ENCODE peak calls at places on chromosome 6, in four cellular contexts. C is AG04450, V is stomach, I is GM12865. G is an unnamed sample.

GRCh38 chr6:152669894-152670293 is 27.8 kb upstream of the MYCT1 start:
- DNase-seq in C (no peak), V (no peak), I (peak), G (peak)

GRCh38 chr6:89501239-89501638 is 68.3 kb downstream of the ANKRD6 start:
- DNase-seq in C (no peak), V (no peak), I (no peak), G (no peak)

GRCh38 chr6:29294499-29294914 is 7.0 kb upstream of the OR14J1 start:
- DNase-seq in C (no peak), V (no peak), I (no peak), G (no peak)

GRCh38 chr6:41286544-41287346 is at the start of gene TREM1:
- DNase-seq in C (no peak), V (no peak), I (no peak), G (peak)

GRCh38 chr6:55882731-55883595 is 7.6 kb upstream of the BMP5 start:
- DNase-seq in C (peak), V (no peak), I (no peak), G (peak)

GRCh38 chr6:107645740-107646139 is 155.8 kb downstream of the SOBP start:
- DNase-seq in C (no peak), V (no peak), I (no peak), G (no peak)

GRCh38 chr6:34911822-34912221 is 22.8 kb downstream of the ANKS1A start:
- DNase-seq in C (no peak), V (no peak), I (no peak), G (no peak)

GRCh38 chr6:2275207-2275891 is 29.9 kb upstream of the GMDS start:
- DNase-seq in C (peak), V (no peak), I (no peak), G (peak)

GRCh38 chr6:89612121-89612520 is 26.4 kb downstream of the LYRM2 start:
- DNase-seq in C (no peak), V (no peak), I (no peak), G (no peak)

GRCh38 chr6:136319732-136320131 is 30.1 kb upstream of the BCLAF1 start:
- DNase-seq in C (no peak), V (no peak), I (no peak), G (no peak)

GRCh38 chr6:137261393-137262154 is 42.4 kb upstream of the IFNGR1 start:
- DNase-seq in C (peak), V (no peak), I (peak), G (peak)

GRCh38 chr6:136249811-136250685 is at the start of gene MTFR2:
- DNase-seq in C (peak), V (peak), I (peak), G (peak)

GRCh38 chr6:62150048-62150663 is 135.9 kb downstream of the KHDRBS2 start:
- DNase-seq in C (no peak), V (no peak), I (peak), G (peak)

GRCh38 chr6:125050663-125051318 is 88.6 kb downstream of the RNF217 start:
- DNase-seq in C (no peak), V (no peak), I (no peak), G (peak)

GRCh38 chr6:54846243-54846856 is at the start of gene FAM83B:
- DNase-seq in C (no peak), V (peak), I (no peak), G (no peak)

GRCh38 chr6:97969065-97969464 is 686.0 kb upstream of the MMS22L start:
- DNase-seq in C (no peak), V (no peak), I (no peak), G (no peak)

GRCh38 chr6:169328112-169328801 is 74.6 kb upstream of the THBS2 start:
- DNase-seq in C (peak), V (no peak), I (no peak), G (peak)

GRCh38 chr6:154414021-154414813 is 57.6 kb upstream of the IPCEF1 start:
- DNase-seq in C (peak), V (no peak), I (no peak), G (peak)

GRCh38 chr6:141077355-141078333 is 1055.1 kb upstream of the GJE1 start:
- DNase-seq in C (no peak), V (no peak), I (peak), G (peak)

GRCh38 chr6:108441141-108441540 is 119.6 kb upstream of the FOXO3 start:
- DNase-seq in C (no peak), V (no peak), I (no peak), G (no peak)

GRCh38 chr6:39698789-39699188 is 26.4 kb downstream of the KIF6 start:
- DNase-seq in C (no peak), V (no peak), I (no peak), G (no peak)

GRCh38 chr6:14035448-14035847 is 82.1 kb upstream of the CD83 start:
- DNase-seq in C (peak), V (no peak), I (no peak), G (peak)

GRCh38 chr6:111566222-111566717 is 39.4 kb downstream of the TRAF3IP2 start:
- DNase-seq in C (no peak), V (no peak), I (no peak), G (no peak)

GRCh38 chr6:170316071-170316470 is 9.5 kb downstream of the FAM120B start:
- DNase-seq in C (no peak), V (no peak), I (no peak), G (no peak)

GRCh38 chr6:153702671-153703070 is 336.4 kb upstream of the OPRM1 start:
- DNase-seq in C (no peak), V (no peak), I (no peak), G (peak)

GRCh38 chr6:22807818-22808217 is 238.5 kb downstream of the HDGFL1 start:
- DNase-seq in C (no peak), V (no peak), I (no peak), G (no peak)

GRCh38 chr6:109336221-109336955 is 45.9 kb downstream of the CD164 start:
- DNase-seq in C (no peak), V (peak), I (no peak), G (peak)

GRCh38 chr6:157864185-157864761 is 41.2 kb downstream of the SNX9 start:
- DNase-seq in C (no peak), V (no peak), I (no peak), G (peak)

GRCh38 chr6:168956141-168956838 is 297.4 kb downstream of the THBS2 start:
- DNase-seq in C (no peak), V (no peak), I (no peak), G (no peak)

GRCh38 chr6:32837651-32838113 is 857 bp downstream of the TAP2 start:
- DNase-seq in C (no peak), V (no peak), I (no peak), G (no peak)

GRCh38 chr6:154229796-154230195 is 126.8 kb downstream of the IPCEF1 start:
- DNase-seq in C (no peak), V (no peak), I (peak), G (no peak)

GRCh38 chr6:89007209-89008001 is 44.0 kb upstream of the RNGTT start:
- DNase-seq in C (no peak), V (no peak), I (no peak), G (peak)

GRCh38 chr6:39062014-39062740 is 13.6 kb downstream of the GLP1R start:
- DNase-seq in C (no peak), V (no peak), I (no peak), G (no peak)

GRCh38 chr6:148027201-148027600 is 315.4 kb upstream of the SASH1 start:
- DNase-seq in C (no peak), V (no peak), I (no peak), G (no peak)

GRCh38 chr6:117397536-117398227 is 28.1 kb downstream of the ROS1 start:
- DNase-seq in C (no peak), V (no peak), I (no peak), G (peak)

GRCh38 chr6:30612213-30612612 is 4.8 kb downstream of the PPP1R10 start:
- DNase-seq in C (no peak), V (no peak), I (no peak), G (peak)
- TF ChIP-seq CTCF in C (peak), V (no peak), I (no peak), G (peak)

GRCh38 chr6:83867043-83867442 is 7.6 kb downstream of the CYB5R4 start:
- DNase-seq in C (no peak), V (no peak), I (no peak), G (no peak)

GRCh38 chr6:83867527-83868161 is 8.2 kb downstream of the CYB5R4 start:
- DNase-seq in C (peak), V (peak), I (peak), G (peak)

GRCh38 chr6:83870649-83871048 is 11.2 kb downstream of the CYB5R4 start:
- DNase-seq in C (no peak), V (no peak), I (no peak), G (no peak)

GRCh38 chr6:83872386-83873118 is 13.1 kb downstream of the CYB5R4 start:
- DNase-seq in C (no peak), V (no peak), I (no peak), G (no peak)

DNA sequence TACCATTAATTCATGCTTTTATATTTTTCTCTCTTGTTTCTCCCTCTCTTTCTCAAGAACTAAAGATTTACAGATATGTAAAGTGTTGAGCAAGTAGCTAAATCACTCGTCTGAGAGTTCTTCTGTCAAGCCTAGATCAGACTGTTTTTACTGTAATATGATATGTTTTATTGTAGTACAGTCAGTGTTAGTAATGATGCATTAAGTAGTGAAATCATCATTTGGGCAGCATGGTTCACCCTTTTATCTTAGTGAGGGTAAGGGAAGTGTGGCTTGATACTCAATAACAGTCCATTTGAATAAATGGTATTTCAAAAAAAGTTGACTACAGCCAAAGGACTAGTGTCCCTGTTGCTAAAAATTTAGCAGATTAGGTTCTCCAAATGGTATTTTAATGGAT is 9.2 kb downstream of the CYB5R4 start:
- DNase-seq in C (no peak), V (no peak), I (no peak), G (peak)
- H3K4me3 ChIP-seq in C (no peak), V (no peak), I (no peak), G (no peak)

DNA sequence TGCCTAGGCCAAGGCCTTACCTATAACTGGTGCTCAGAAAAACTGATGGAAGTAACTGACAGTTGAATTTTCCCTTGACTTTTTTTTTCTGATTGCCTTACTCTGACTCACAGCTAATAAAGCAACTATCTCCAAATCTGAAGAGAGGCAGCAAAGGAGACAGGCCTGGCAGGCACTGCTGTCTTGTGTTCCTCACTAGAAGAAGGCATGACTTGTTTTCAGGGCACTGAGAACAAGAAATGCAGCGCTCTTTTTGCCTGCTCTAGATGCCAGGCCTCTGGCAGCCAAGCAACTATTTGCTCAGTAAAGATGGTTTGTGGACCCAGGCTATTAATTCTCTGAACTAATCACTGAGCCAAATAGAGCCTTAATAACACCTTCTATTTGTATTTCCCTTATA is 155.1 kb downstream of the PRDM13 start:
- DNase-seq in C (no peak), V (no peak), I (no peak), G (no peak)
- TF ChIP-seq CTCF in C (no peak), V (no peak), I (no peak), G (no peak)

GRCh38 chr6:110357696-110358535 is at the start of gene METTL24:
- DNase-seq in C (no peak), V (peak), I (no peak), G (no peak)
- H3K4me3 ChIP-seq in C (peak), V (peak), I (no peak), G (peak)

DNA sequence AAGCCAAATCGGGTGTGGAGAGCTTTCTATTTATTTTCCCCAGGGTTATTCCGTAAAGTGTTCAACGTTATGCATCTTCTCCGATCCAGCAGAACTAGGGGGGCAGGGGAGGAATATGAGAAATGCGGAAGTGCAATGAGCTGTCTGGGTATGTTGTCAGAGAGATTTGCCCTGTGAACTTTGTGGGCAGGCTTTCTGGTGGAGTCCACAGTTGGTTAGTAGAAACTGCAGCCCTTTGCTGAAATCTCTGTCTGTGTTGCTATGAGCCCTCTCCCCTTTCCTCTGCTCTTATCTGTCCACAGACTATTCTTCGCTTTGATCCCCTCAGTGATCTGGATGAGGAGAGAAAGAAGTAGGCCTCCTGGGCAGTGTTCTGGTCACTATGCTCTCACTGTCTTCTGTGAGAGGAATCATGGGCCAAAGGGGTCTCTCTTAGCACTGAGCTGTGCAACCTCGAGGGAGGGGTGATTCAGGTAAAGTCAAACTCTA is 158.9 kb upstream of the FUT9 start:
- DNase-seq in C (no peak), V (no peak), I (no peak), G (no peak)
- TF ChIP-seq CTCF in C (no peak), V (no peak), I (no peak), G (no peak)

GRCh38 chr6:44560458-44561061 is 173.1 kb downstream of the CDC5L start:
- DNase-seq in C (no peak), V (no peak), I (no peak), G (no peak)
- H3K4me3 ChIP-seq in C (no peak), V (no peak), I (no peak), G (no peak)

DNA sequence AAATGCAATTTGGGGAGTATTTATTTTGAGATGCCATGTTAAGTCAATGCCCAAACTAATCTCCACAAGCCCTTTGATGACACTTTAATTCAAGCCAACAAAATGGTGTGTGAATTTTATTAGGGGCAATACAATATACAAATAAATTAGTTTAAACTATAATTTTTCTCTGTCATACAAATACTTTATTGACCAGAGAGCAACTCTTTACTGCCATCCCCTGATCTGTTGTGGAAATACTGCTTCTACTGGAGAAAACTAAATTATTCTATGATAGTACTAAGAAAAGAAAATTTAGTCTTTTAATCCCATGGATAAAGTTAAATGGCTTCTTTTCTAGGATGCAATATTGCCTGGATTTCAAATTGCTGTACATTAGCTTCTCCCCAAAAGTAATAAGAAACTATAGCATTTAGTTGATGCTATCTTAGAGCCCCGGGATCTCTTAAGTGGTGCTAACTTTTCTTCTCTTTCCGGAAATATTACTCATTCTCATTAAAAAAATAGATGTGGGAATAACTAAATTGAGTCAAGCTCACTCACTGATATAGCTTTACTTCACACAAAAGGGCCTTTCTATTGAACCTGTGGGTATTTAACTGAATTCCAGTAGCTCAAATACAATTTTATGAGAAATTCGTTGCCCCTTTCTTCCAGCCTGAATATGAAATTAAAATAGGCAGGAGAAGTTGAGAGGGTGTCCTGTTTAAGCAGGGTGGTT is 49.2 kb downstream of the SMPDL3A start:
- DNase-seq in C (no peak), V (no peak), I (no peak), G (peak)
- TF ChIP-seq CTCF in C (peak), V (no peak), I (no peak), G (peak)

GRCh38 chr6:91149914-91150674 is 563.2 kb upstream of the MAP3K7 start:
- DNase-seq in C (no peak), V (no peak), I (no peak), G (peak)
- H3K4me3 ChIP-seq in C (no peak), V (no peak), I (no peak), G (no peak)

GRCh38 chr6:87828044-87828443 is 126.0 kb upstream of the AKIRIN2 start:
- DNase-seq in C (no peak), V (no peak), I (peak), G (no peak)

GRCh38 chr6:87829622-87830121 is 127.6 kb upstream of the AKIRIN2 start:
- DNase-seq in C (no peak), V (no peak), I (no peak), G (no peak)

GRCh38 chr6:87827291-87827690 is 125.3 kb upstream of the AKIRIN2 start:
- DNase-seq in C (no peak), V (no peak), I (no peak), G (no peak)

GRCh38 chr6:87830834-87831374 is 128.9 kb upstream of the AKIRIN2 start:
- DNase-seq in C (no peak), V (no peak), I (no peak), G (no peak)

DNA sequence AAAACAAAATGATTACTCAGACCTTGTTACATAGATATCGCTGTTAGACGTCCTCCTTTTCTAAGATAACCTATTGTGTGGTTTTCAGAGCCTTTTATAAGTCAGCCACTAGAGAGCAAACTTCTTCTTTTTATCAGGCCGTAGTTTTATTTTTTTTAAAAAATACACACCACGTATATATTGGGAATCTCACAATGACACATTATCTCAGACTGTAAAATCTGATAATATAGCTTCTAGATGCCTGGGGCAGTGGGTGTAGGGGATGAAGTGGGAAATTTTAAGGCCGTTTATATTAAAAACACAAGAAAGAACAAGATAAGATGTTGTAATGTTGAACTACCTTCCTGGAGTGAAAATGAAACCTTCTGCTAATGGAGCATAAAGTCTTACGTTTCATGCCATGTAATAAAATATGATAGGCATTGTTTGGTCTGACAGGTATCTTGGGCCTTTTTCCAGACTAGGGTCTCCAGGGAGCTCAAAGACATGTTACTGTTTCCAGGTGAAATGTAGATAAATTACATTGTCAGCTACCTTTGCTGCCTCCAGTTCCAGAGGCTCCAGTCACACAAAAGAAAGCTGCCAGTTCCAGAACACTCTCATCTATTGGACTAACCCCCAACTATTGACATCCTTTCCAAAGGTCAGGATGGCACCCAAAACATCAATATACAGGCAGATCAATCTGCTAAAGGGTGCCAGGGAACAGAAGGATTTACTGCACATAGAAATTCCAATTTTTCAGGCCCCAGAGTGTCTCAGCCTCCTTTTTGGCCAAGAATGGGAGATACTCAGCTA is 130.2 kb upstream of the AKIRIN2 start:
- DNase-seq in C (no peak), V (no peak), I (peak), G (peak)
- TF ChIP-seq CTCF in C (peak), V (no peak), I (peak), G (peak)

DNA sequence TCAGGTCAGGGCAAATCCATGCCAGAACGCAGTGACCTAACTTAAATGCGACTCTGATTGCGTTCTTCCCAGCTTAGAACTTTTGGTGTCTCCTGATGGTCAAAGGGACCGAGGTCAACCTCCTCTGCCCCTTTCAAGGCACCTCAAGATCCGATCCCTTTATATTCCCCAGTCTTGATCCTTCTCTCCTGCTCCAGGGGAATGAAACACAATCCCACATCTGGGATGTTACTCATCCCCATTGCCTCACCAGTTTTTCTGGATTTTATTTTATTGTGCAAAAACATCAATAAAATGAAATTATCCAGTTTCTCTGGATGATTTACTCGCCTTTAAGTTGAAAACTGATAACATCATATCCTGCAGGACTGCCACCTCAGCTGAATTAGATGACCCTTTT is 43.9 kb downstream of the IRAK1BP1 start:
- DNase-seq in C (no peak), V (no peak), I (no peak), G (peak)
- H3K4me3 ChIP-seq in C (no peak), V (peak), I (no peak), G (peak)

G was measured in fibroblast of villous mesenchyme.